ENCODE peak calls at places on chromosomes 12 and 14, in eight cellular contexts. C is M059J; J is type B pancreatic cell; Z is stimulated activated CD4-positive, alpha-beta T cell treated with anti-CD3 and anti-CD28 coated beads, Interleukin-1b, Interleukin-23, amount 100 ng/mL, for 24 hours; W is activated effector memory CD4-positive, alpha-beta T cell treated with anti-CD3 and anti-CD28 coated beads, Interleukin-2, amount 50 U/mL, for 16 hours; R is progenitor cell of endocrine pancreas; X is left cardiac atrium; K is germinal center. T is an unnamed sample.

GRCh38 chr14:75372260-75372659 is 55.6 kb upstream of the JDP2 start:
- DNase-seq in J (no peak), K (no peak), R (no peak), Z (no peak), X (no peak), W (no peak), C (peak), T (no peak)

GRCh38 chr12:116955382-116956021 is 44.8 kb downstream of the FBXW8 start:
- DNase-seq in X (no peak), W (no peak), K (peak), J (no peak), Z (no peak), R (no peak), C (peak), T (peak)

GRCh38 chr12:120725659-120726509 is at the start of gene ACADS:
- DNase-seq in J (peak), X (peak), K (peak), W (peak), Z (peak), C (peak), R (peak), T (peak)

GRCh38 chr14:99195602-99196309 is 76.2 kb downstream of the BCL11B start:
- DNase-seq in C (peak), Z (no peak), X (no peak), J (no peak), K (no peak), R (no peak), W (peak), T (no peak)

GRCh38 chr12:57153420-57153997 is 6.1 kb upstream of the LRP1-AS start:
- DNase-seq in K (no peak), Z (no peak), J (no peak), R (no peak), W (no peak), X (no peak), C (no peak), T (no peak)

GRCh38 chr12:124567673-124568373 is 411 bp upstream of the NCOR2 start:
- DNase-seq in J (peak), W (peak), X (peak), C (peak), R (peak), Z (peak), K (peak), T (peak)

GRCh38 chr12:6768385-6769002 is 2.3 kb downstream of the PTMS start:
- DNase-seq in X (no peak), C (no peak), K (no peak), Z (no peak), W (no peak), J (no peak), R (no peak), T (no peak)

GRCh38 chr12:126601184-126602170 is 1536.2 kb downstream of the AACS start:
- DNase-seq in X (no peak), J (no peak), W (no peak), K (no peak), C (no peak), Z (no peak), R (no peak), T (no peak)

GRCh38 chr14:89445252-89445973 is 28.4 kb upstream of the FOXN3 start:
- DNase-seq in R (no peak), C (peak), J (no peak), X (no peak), W (peak), Z (no peak), K (no peak), T (no peak)

GRCh38 chr14:23183479-23183878 is at the start of gene SLC7A8:
- DNase-seq in R (peak), Z (no peak), J (no peak), C (no peak), W (peak), X (peak), K (peak), T (peak)

GRCh38 chr12:113700943-113701342 is 229.3 kb upstream of the LHX5 start:
- DNase-seq in Z (no peak), J (no peak), X (no peak), W (no peak), R (no peak), K (no peak), C (peak), T (peak)

GRCh38 chr12:48119834-48120195 is 651 bp downstream of the PFKM start:
- DNase-seq in W (no peak), Z (no peak), C (no peak), J (no peak), R (no peak), X (no peak), K (no peak), T (no peak)

GRCh38 chr12:132030367-132031038 is 80.8 kb downstream of the EP400 start:
- DNase-seq in R (no peak), Z (no peak), X (peak), J (no peak), W (no peak), K (no peak), C (peak), T (no peak)

GRCh38 chr14:35725934-35726333 is 83.2 kb downstream of the RALGAPA1 start:
- DNase-seq in J (no peak), R (no peak), W (no peak), K (no peak), Z (no peak), C (no peak), X (no peak), T (no peak)

GRCh38 chr14:94640721-94641631 is 28.8 kb downstream of the SERPINA3 start:
- DNase-seq in R (no peak), C (peak), Z (no peak), J (no peak), X (no peak), K (no peak), W (no peak), T (peak)

GRCh38 chr12:53770281-53770680 is 18.5 kb upstream of the CISTR start:
- DNase-seq in Z (no peak), K (no peak), W (no peak), X (no peak), C (peak), R (no peak), J (no peak), T (peak)

GRCh38 chr12:93766802-93767523 is 89.8 kb downstream of the CRADD start:
- DNase-seq in W (peak), K (no peak), Z (no peak), J (no peak), C (peak), R (no peak), X (no peak), T (peak)

GRCh38 chr12:23528316-23528715 is 421.2 kb downstream of the SOX5 start:
- DNase-seq in Z (no peak), X (no peak), C (no peak), R (no peak), J (no peak), W (no peak), K (no peak), T (no peak)

GRCh38 chr12:50505386-50505827 is 622 bp downstream of the DIP2B start:
- DNase-seq in R (no peak), J (no peak), K (peak), W (peak), C (peak), X (peak), Z (no peak), T (no peak)

GRCh38 chr12:53172352-53172751 is 8.2 kb upstream of the ZNF740 start:
- DNase-seq in K (no peak), R (no peak), W (no peak), J (no peak), X (no peak), C (peak), Z (no peak), T (no peak)

GRCh38 chr12:4289334-4289878 is 15.8 kb downstream of the CCND2 start:
- DNase-seq in C (no peak), J (no peak), K (no peak), X (no peak), W (peak), Z (no peak), R (no peak), T (no peak)

GRCh38 chr12:80582431-80582830 is 125.0 kb upstream of the MYF6 start:
- DNase-seq in R (no peak), Z (no peak), K (no peak), C (no peak), X (no peak), J (no peak), W (no peak), T (no peak)

GRCh38 chr14:90438841-90439240 is 42.0 kb downstream of the CALM1 start:
- DNase-seq in J (no peak), C (no peak), K (no peak), X (no peak), Z (no peak), W (no peak), R (no peak), T (no peak)

T was measured in SW480.